ENCODE peak calls at places on chromosomes 13 and 19, in five cellular contexts. Y is SK-N-SH, J is K562, N is H1, M is GM12878. H is an unnamed sample.
A peak's percentile ranks its signal among the peaks of the same experiment; 100 is the strongest.

GRCh38 chr13:113735750-113736149 is 23.3 kb upstream of the TMEM255B start:
- DNase-seq in Y (no peak), J (no peak), N (no peak), M (no peak), H (no peak)

GRCh38 chr13:26872444-26873173 is 112.0 kb upstream of the GPR12 start:
- DNase-seq in Y (peak; percentile 74), J (peak; percentile 61), N (peak; percentile 92), M (no peak), H (peak; percentile 21)

GRCh38 chr13:104318121-104318520 is 1251.9 kb upstream of the SLC10A2 start:
- DNase-seq in Y (peak; percentile 49), J (no peak), N (no peak), M (no peak), H (no peak)

GRCh38 chr19:44816301-44816700 is 7.4 kb downstream of the BCAM start:
- DNase-seq in Y (peak; percentile 16), J (no peak), N (no peak), M (no peak), H (no peak)

GRCh38 chr13:64551755-64552154 is 2678.4 kb downstream of the PCDH9 start:
- DNase-seq in Y (no peak), J (no peak), N (no peak), M (no peak), H (no peak)

GRCh38 chr19:49515767-49516166 is 3.3 kb downstream of the FCGRT start:
- DNase-seq in Y (no peak), J (no peak), N (no peak), M (no peak), H (peak; percentile 98)

GRCh38 chr19:47013041-47013517 is 6.6 kb upstream of the NPAS1 start:
- DNase-seq in Y (peak; percentile 92), J (peak; percentile 83), N (peak; percentile 97), M (no peak), H (peak; percentile 41)

GRCh38 chr19:35935911-35936737 is at the start of gene LRFN3:
- DNase-seq in Y (peak; percentile 94), J (peak; percentile 54), N (peak; percentile 85), M (no peak), H (no peak)

GRCh38 chr19:45558399-45558878 is 26.2 kb downstream of the OPA3 start:
- DNase-seq in Y (peak; percentile 66), J (peak; percentile 84), N (peak; percentile 79), M (no peak), H (peak; percentile 75)

GRCh38 chr19:4534836-4535658 is at the start of gene PLIN5:
- DNase-seq in Y (peak; percentile 98), J (peak; percentile 95), N (peak; percentile 99), M (peak; percentile 3), H (no peak)

DNA sequence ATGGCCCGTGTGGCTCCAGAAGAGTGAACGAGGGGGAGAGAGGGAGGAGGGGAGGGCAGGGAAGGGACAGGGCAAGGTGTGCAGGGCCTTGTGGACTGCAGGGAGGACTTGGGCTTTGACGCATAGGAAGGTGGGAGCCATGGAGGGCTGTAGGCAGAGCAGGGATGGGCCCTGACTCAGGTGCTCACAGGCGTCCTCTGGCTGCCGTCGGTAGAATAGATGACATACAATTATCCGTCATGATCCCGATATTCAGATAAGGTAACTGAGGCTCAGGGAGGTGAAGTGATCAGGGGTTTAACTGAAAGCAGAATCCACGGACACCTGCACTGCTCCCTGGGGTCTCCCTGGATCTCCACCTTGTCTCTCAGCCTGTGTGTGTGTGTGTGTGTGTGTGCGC is 3.4 kb downstream of the C3 start:
- DNase-seq in Y (no peak), J (peak; percentile 44), N (no peak), M (no peak), H (no peak)
- TF ChIP-seq CTCF in Y (peak; percentile 26), J (peak; percentile 63), N (peak; percentile 23), M (peak; percentile 8), H (no peak)

GRCh38 chr13:51221674-51222509 is at the start of gene FAM124A:
- DNase-seq in Y (peak; percentile 89), J (peak; percentile 29), N (peak; percentile 80), M (no peak), H (peak; percentile 32)
- H3K4me3 ChIP-seq in Y (peak within 1 kb of the TSS; percentile 79), J (peak within 1 kb of the TSS; percentile 33), N (peak within 1 kb of the TSS; percentile 89), M (peak within 1 kb of the TSS; percentile 58), H (peak within 1 kb of the TSS; percentile 85)

GRCh38 chr19:34191355-34191962 is 19.2 kb downstream of the LSM14A start:
- DNase-seq in Y (no peak), J (no peak), N (no peak), M (no peak), H (no peak)
- TF ChIP-seq GABPA in Y (no peak), J (no peak), N (no peak), M (no peak), H (no peak)

DNA sequence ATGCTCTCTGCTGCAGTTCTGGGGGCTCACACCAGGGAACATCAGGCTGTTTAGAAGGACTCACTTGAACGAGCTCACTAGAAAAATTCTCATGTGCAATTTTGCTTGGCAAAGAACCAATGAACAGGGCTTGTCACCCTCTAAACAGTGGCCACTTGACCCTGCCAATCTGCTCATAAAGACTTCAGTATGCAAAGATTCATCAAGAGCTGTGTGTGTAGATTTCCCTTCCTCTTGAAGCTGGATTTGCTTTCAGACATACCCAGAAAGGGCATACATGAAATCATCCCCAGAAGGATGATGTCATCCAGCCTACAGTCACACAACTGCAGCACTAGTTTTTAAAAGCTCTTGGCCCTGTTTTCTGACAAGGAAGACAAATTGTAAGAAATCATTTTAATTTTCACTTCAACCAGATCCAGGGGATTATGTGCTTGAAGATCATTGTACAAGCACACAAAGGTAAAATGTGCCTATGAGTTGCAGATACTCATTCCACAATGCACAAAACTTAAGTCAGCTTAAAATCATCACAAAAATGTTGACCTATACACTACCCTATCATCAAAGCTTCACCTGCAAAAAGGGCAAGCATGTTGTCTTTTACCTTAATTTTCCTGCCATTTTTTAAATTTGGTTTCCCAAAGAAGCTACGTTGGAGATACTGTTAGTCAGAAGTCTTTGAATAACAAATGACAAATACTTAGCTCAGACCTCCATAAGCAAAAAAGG is 5.2 kb upstream of the STK24 start:
- DNase-seq in Y (no peak), J (no peak), N (no peak), M (no peak), H (no peak)
- TF ChIP-seq CTCF in Y (no peak), J (no peak), N (no peak), M (no peak), H (no peak)

DNA sequence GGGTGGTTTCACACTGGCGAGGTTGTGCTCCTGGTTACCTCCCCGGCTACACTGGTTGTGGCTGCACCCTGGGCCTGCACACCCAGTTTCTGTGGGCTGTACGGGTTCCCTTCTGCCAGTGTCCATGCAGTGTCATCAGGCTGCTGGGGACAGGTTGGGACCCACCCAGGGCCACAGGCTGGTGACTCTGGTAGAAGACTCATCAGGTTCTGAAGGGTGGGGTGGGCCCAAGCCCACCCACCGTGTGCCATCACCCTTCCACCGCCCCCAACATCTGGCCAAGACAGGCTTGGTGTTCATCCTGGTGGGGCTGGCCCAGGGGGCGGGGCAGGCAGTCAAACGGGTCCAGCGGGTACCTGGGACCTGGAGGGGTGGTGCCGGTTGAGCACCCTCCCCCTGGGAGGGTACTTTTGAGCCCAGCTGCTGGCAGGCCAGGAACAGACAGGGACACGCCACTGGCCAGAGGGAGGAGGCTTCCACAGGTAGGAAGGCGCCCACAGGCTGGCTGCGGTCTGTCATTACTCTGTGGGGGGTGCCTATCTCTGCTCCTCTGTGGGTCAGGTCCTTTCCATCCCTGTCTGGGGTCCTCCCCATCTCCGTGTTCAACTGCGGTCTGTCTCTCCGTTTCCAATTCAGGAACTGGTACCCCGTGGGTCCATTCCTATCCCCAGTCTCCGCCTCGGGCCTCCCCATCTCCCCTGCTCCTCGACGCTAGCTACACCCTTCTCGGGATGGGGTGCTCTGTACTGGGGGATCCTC is at the start of gene RNF225:
- DNase-seq in Y (no peak), J (no peak), N (peak; percentile 83), M (no peak), H (peak; percentile 23)
- H3K4me3 ChIP-seq in Y (no peak within 1 kb of the TSS), J (no peak within 1 kb of the TSS), N (peak within 1 kb of the TSS; percentile 34), M (no peak within 1 kb of the TSS), H (no peak within 1 kb of the TSS)

GRCh38 chr13:75763511-75763910 is 127.4 kb downstream of the LMO7 start:
- DNase-seq in Y (no peak), J (no peak), N (no peak), M (no peak), H (no peak)

GRCh38 chr13:75762967-75763366 is 126.8 kb downstream of the LMO7 start:
- DNase-seq in Y (no peak), J (no peak), N (no peak), M (peak; percentile 24), H (no peak)

GRCh38 chr13:75760182-75760981 is 124.3 kb downstream of the LMO7 start:
- DNase-seq in Y (no peak), J (no peak), N (no peak), M (no peak), H (no peak)

GRCh38 chr13:75761373-75761772 is 125.2 kb downstream of the LMO7 start:
- DNase-seq in Y (no peak), J (no peak), N (no peak), M (peak; percentile 25), H (no peak)

DNA sequence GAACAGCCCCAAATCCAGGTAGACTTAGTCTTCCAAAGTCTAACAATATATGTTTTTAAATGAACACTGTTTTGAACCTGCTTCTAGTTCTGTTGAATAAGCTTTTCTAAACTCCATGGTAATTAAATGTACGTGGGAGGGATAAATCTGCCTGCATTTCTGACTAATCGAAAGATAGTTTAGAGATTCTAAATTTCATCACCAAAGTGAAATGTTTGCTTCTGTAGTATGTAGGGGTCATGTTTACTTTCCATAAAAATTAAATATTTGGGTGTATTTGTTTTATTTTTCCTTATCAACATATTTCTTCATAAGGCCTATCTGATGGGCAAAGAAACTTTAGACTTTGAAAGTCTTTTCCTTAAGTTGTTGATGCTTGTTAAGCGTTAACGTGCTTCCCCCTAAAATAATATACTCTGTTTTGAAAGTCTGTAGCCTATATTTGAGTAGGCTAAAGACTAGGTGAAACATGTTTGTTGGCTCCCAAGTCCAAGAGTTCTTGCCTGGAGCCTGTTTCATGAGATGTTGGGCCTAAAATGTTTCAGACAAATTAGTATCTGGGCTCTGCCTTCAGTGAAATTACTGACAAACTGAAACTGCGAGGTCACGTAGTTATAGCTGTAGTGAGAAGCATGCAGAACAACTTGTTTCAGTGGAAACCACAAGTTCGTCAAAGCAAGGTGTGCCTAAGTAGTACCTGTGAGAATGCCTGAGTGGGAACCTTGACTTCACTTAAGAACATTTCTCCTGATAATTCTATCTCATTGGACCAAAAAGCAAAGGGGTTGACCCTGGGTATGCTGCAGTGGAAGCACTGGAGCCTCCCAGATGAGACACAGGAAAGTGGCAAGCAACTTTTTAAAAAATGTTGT is 126.2 kb downstream of the LMO7 start:
- DNase-seq in Y (no peak), J (no peak), N (no peak), M (peak; percentile 84), H (no peak)
- TF ChIP-seq GABPA in Y (no peak), J (no peak), N (no peak), M (no peak), H (no peak)